ENCODE peak calls at places on chromosomes 1 and 21, in ten cellular contexts. T is heart right ventricle; B is lower lobe of right lung; A is tibial nerve; E is tibial artery; K is endodermal cell; X is CD8-positive, alpha-beta memory T cell; Z is IMR-90; J is body of pancreas; L is left lung. Y is an unnamed sample. For H3K4me1, the result is how much of the 10 kb centered on the place peaks cover.

GRCh38 chr1:19040010-19040680 is 83.7 kb upstream of the IFFO2 start:
- DNase-seq in X (no peak), Z (no peak), B (no peak), T (no peak), A (no peak), L (no peak), K (peak), J (no peak), E (no peak), Y (no peak)

GRCh38 chr1:96159379-96159778 is 562.2 kb upstream of the PTBP2 start:
- DNase-seq in Z (no peak), J (no peak), E (no peak), L (no peak), T (no peak), X (no peak), A (no peak), K (no peak), B (no peak), Y (no peak)

GRCh38 chr1:215002471-215002870 is 80.1 kb upstream of the KCNK2 start:
- DNase-seq in X (no peak), B (no peak), E (no peak), T (no peak), J (no peak), A (no peak), L (no peak), Z (peak), K (no peak), Y (no peak)

GRCh38 chr21:45592208-45592619 is 50.0 kb upstream of the SLC19A1 start:
- DNase-seq in K (no peak), B (peak), A (no peak), T (no peak), X (peak), Z (no peak), L (peak), E (no peak), J (peak), Y (no peak)

GRCh38 chr21:32329331-32329730 is 30.7 kb downstream of the MRAP start:
- DNase-seq in B (no peak), J (no peak), E (peak), T (no peak), Z (peak), K (no peak), A (no peak), L (peak), X (no peak), Y (no peak)

GRCh38 chr1:29706936-29707335 is 470.6 kb downstream of the PTPRU start:
- DNase-seq in L (no peak), T (no peak), X (no peak), B (no peak), A (no peak), Z (peak), E (no peak), J (peak), K (peak), Y (no peak)

GRCh38 chr1:36565576-36566501 is 83.1 kb upstream of the CSF3R start:
- DNase-seq in E (peak), L (no peak), B (peak), A (no peak), X (no peak), J (no peak), T (no peak), Z (no peak), K (peak), Y (no peak)

GRCh38 chr21:37710555-37711293 is 205.5 kb downstream of the KCNJ6 start:
- DNase-seq in B (no peak), Z (peak), A (no peak), K (no peak), L (no peak), X (no peak), T (peak), E (no peak), J (no peak), Y (no peak)

GRCh38 chr1:99659755-99660210 is 13.9 kb downstream of the PALMD start:
- DNase-seq in E (no peak), X (no peak), J (no peak), A (no peak), B (no peak), L (no peak), T (no peak), K (no peak), Z (peak), Y (no peak)

GRCh38 chr1:59377350-59377904 is 80.5 kb downstream of the FGGY start:
- DNase-seq in E (no peak), L (no peak), A (no peak), B (no peak), X (no peak), J (no peak), T (no peak), K (no peak), Z (no peak), Y (no peak)

GRCh38 chr21:21286170-21286798 is 288.1 kb downstream of the NCAM2 start:
- DNase-seq in L (no peak), X (no peak), B (no peak), A (no peak), Z (no peak), T (no peak), J (no peak), K (no peak), E (no peak), Y (no peak)

GRCh38 chr1:92784639-92785500 is at the start of gene EVI5:
- DNase-seq in K (peak), Z (peak), T (peak), X (peak), A (peak), J (peak), E (peak), L (peak), B (peak), Y (peak)

GRCh38 chr1:172005856-172006255 is 164.6 kb downstream of the DNM3 start:
- DNase-seq in J (peak), B (no peak), A (no peak), X (no peak), E (no peak), L (no peak), K (no peak), T (no peak), Z (peak), Y (no peak)

GRCh38 chr1:227901906-227902640 is 45.7 kb downstream of the WNT9A start:
- DNase-seq in Z (peak), T (no peak), L (no peak), K (peak), A (no peak), J (no peak), E (no peak), X (peak), B (peak), Y (no peak)

GRCh38 chr1:68949999-68950398 is 453.1 kb upstream of the DEPDC1 start:
- DNase-seq in T (no peak), B (no peak), L (no peak), Z (no peak), J (no peak), E (no peak), X (no peak), A (no peak), K (no peak), Y (no peak)

GRCh38 chr1:55506686-55507577 is 291.8 kb upstream of the USP24 start:
- DNase-seq in X (no peak), Z (peak), B (no peak), T (no peak), A (no peak), L (no peak), J (no peak), E (no peak), K (no peak), Y (no peak)

GRCh38 chr1:227786673-227787512 is 28.6 kb upstream of the PRSS38 start:
- DNase-seq in J (peak), A (peak), T (no peak), B (peak), E (no peak), X (peak), Z (no peak), L (no peak), K (peak), Y (peak)

GRCh38 chr1:209862598-209863498 is 35.1 kb downstream of the UTP25 start:
- DNase-seq in A (no peak), J (no peak), K (peak), E (no peak), T (no peak), Z (no peak), L (no peak), B (no peak), X (no peak), Y (no peak)

GRCh38 chr1:222104661-222105392 is 362.9 kb upstream of the DUSP10 start:
- DNase-seq in T (no peak), E (no peak), Z (peak), B (no peak), X (no peak), A (no peak), L (no peak), K (no peak), J (no peak), Y (no peak)

GRCh38 chr1:228145498-228146425 is 4.0 kb upstream of the GJC2 start:
- DNase-seq in K (no peak), B (no peak), X (no peak), E (no peak), A (no peak), L (no peak), T (no peak), Z (no peak), J (no peak), Y (no peak)

GRCh38 chr21:9741343-9741742 is 780.0 kb upstream of the TPTE start:
- DNase-seq in E (no peak), Z (no peak), T (no peak), X (no peak), A (no peak), K (no peak), L (no peak), B (no peak), J (no peak), Y (no peak)

GRCh38 chr1:209651148-209651547 is 1.1 kb downstream of the LAMB3 start:
- DNase-seq in K (peak), Z (peak), L (peak), E (peak), T (peak), B (peak), A (peak), X (no peak), J (peak), Y (peak)

GRCh38 chr1:230982698-230983097 is 3.8 kb downstream of the ARV1 start:
- DNase-seq in B (no peak), Z (peak), E (no peak), A (no peak), L (no peak), T (no peak), K (no peak), J (no peak), X (no peak), Y (no peak)

GRCh38 chr1:48602349-48602748 is 130.3 kb upstream of the SPATA6 start:
- DNase-seq in B (no peak), L (no peak), A (no peak), K (no peak), X (no peak), E (no peak), Z (no peak), T (no peak), J (no peak), Y (no peak)

GRCh38 chr21:42004406-42005199 is 5.6 kb downstream of the ZBTB21 start:
- DNase-seq in J (no peak), Z (no peak), B (no peak), K (no peak), A (no peak), E (no peak), X (no peak), T (no peak), L (no peak), Y (no peak)

GRCh38 chr1:82318265-82318664 is 517.5 kb downstream of the ADGRL2 start:
- DNase-seq in K (no peak), Z (no peak), A (no peak), X (no peak), J (no peak), L (no peak), B (no peak), T (no peak), E (no peak), Y (no peak)

GRCh38 chr21:44557491-44558328 is 885 bp downstream of the KRTAP10-3 start:
- DNase-seq in L (no peak), B (peak), J (no peak), Z (no peak), X (no peak), A (no peak), E (no peak), T (no peak), K (peak), Y (no peak)

GRCh38 chr1:29481031-29481430 is 244.7 kb downstream of the PTPRU start:
- DNase-seq in T (no peak), K (peak), A (no peak), X (no peak), E (no peak), B (no peak), J (no peak), L (no peak), Z (no peak), Y (no peak)

GRCh38 chr1:12477936-12478611 is 139.9 kb downstream of the DHRS3 start:
- DNase-seq in L (peak), B (peak), E (peak), X (no peak), K (no peak), Z (peak), J (peak), T (peak), A (peak), Y (peak)

GRCh38 chr1:161721738-161722343 is 497 bp downstream of the FCRLB start:
- DNase-seq in A (no peak), K (no peak), L (peak), B (no peak), T (no peak), X (no peak), Z (peak), E (no peak), J (no peak), Y (no peak)

GRCh38 chr1:163842546-163842945 is 520.8 kb downstream of the NUF2 start:
- DNase-seq in E (no peak), K (no peak), L (no peak), Z (no peak), X (no peak), T (no peak), A (no peak), J (no peak), B (no peak), Y (no peak)

GRCh38 chr1:56025942-56026341 is 553.4 kb downstream of the PLPP3 start:
- DNase-seq in J (no peak), X (no peak), B (no peak), A (no peak), Z (peak), E (no peak), L (no peak), T (no peak), K (no peak), Y (no peak)

GRCh38 chr1:101162736-101163405 is 73.9 kb upstream of the S1PR1 start:
- DNase-seq in K (no peak), Z (no peak), X (no peak), B (no peak), J (no peak), T (no peak), A (no peak), E (no peak), L (no peak), Y (no peak)

GRCh38 chr1:66809736-66810326 is 8.8 kb upstream of the INSL5 start:
- DNase-seq in K (no peak), T (no peak), L (no peak), Z (peak), A (no peak), B (no peak), E (no peak), X (no peak), J (no peak), Y (no peak)

GRCh38 chr1:24266398-24266941 is 52.7 kb upstream of the GRHL3 start:
- DNase-seq in L (no peak), Z (peak), K (peak), B (no peak), X (no peak), A (no peak), E (no peak), T (no peak), J (no peak), Y (no peak)

GRCh38 chr1:31955917-31956736 is 18.0 kb upstream of the PTP4A2 start:
- DNase-seq in J (peak), T (peak), K (peak), B (peak), L (peak), A (peak), X (peak), Z (peak), E (peak), Y (peak)

GRCh38 chr1:182602945-182603645 is 1.1 kb downstream of the RGS16 start:
- DNase-seq in Z (no peak), E (peak), B (peak), X (no peak), K (no peak), J (no peak), T (no peak), L (peak), A (no peak), Y (no peak)
- H3K4me1 ChIP-seq in Z (under half), E (under half), B (under half), X (under half), K (under half), J (under half), T (under half), L (under half), A (under half), Y (half or more)

DNA sequence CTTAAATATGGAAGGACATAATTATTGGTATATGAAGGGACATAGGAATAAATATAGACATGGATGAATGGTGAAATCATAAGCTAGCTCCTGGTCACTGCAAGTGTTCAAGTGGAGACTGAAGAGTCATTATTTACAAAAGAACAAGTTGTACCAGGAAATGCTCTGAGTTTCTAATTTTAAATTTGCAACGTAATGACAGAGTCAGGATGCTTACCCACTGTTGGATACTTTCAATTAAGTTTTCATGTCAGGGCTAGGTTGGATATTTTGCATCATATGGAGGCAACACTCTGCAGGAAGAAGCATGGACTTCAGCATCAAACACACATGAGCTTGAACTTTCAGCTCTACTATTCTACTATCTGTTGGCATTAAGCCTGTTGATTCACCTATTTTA is 499.6 kb upstream of the C1orf87 start:
- DNase-seq in K (no peak), X (no peak), Z (no peak), J (no peak), A (no peak), T (no peak), L (no peak), B (no peak), E (no peak), Y (no peak)
- H3K27ac ChIP-seq in K (no peak), X (no peak), Z (no peak), J (no peak), A (no peak), T (no peak), L (peak), B (peak), E (peak), Y (no peak)

GRCh38 chr1:151312439-151313225 is 14.6 kb downstream of the PI4KB start:
- DNase-seq in L (no peak), Z (peak), K (no peak), B (no peak), E (no peak), T (no peak), J (no peak), X (no peak), A (no peak), Y (no peak)
- H3K4me1 ChIP-seq in L (under half), Z (under half), K (under half), B (half or more), E (under half), T (half or more), J (under half), X (under half), A (under half), Y (half or more)

GRCh38 chr1:67890862-67891261 is 57.6 kb upstream of the GNG12 start:
- DNase-seq in B (no peak), Z (no peak), X (no peak), L (no peak), J (no peak), K (no peak), E (no peak), T (no peak), A (no peak), Y (no peak)

GRCh38 chr1:67888208-67888607 is 54.9 kb upstream of the GNG12 start:
- DNase-seq in X (no peak), K (no peak), T (no peak), E (no peak), J (no peak), A (no peak), B (no peak), L (no peak), Z (no peak), Y (no peak)

GRCh38 chr1:67889940-67890567 is 56.8 kb upstream of the GNG12 start:
- DNase-seq in B (no peak), K (no peak), E (no peak), J (no peak), L (peak), X (no peak), A (no peak), T (peak), Z (peak), Y (no peak)

GRCh38 chr1:67889466-67889865 is 56.2 kb upstream of the GNG12 start:
- DNase-seq in K (no peak), Z (no peak), X (no peak), J (no peak), T (no peak), B (no peak), E (no peak), L (no peak), A (no peak), Y (no peak)

DNA sequence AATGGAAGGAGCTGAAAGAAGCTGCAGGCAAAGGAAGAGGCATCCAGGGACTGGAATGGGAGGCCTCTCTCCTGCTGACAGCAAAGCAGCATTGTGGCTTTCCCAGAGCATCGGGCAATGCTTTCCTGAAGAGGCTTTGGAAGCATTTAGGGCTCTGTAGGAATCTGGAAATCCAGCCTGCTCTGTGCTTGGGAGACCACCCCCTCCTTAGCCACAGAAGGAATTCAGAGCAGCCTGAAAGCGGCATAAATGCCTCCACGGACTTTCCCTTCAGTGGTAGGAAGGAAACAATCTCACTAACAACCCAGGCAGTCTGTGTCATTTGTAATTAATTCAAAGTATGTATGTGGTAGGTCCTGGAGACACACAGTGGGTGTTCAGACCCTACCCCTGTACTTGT is 55.4 kb upstream of the GNG12 start:
- DNase-seq in L (no peak), E (no peak), Z (peak), B (no peak), X (no peak), T (no peak), K (peak), J (no peak), A (no peak), Y (no peak)
- H3K27ac ChIP-seq in L (no peak), E (no peak), Z (peak), B (no peak), X (no peak), T (no peak), K (peak), J (no peak), A (no peak), Y (no peak)

GRCh38 chr1:27562483-27563406 is 41.2 kb downstream of the AHDC1 start:
- DNase-seq in B (no peak), J (no peak), E (no peak), T (no peak), K (no peak), X (no peak), A (no peak), L (no peak), Z (no peak), Y (no peak)
- H3K4me1 ChIP-seq in B (half or more), J (half or more), E (half or more), T (half or more), K (under half), X (under half), A (under half), L (half or more), Z (under half), Y (half or more)

DNA sequence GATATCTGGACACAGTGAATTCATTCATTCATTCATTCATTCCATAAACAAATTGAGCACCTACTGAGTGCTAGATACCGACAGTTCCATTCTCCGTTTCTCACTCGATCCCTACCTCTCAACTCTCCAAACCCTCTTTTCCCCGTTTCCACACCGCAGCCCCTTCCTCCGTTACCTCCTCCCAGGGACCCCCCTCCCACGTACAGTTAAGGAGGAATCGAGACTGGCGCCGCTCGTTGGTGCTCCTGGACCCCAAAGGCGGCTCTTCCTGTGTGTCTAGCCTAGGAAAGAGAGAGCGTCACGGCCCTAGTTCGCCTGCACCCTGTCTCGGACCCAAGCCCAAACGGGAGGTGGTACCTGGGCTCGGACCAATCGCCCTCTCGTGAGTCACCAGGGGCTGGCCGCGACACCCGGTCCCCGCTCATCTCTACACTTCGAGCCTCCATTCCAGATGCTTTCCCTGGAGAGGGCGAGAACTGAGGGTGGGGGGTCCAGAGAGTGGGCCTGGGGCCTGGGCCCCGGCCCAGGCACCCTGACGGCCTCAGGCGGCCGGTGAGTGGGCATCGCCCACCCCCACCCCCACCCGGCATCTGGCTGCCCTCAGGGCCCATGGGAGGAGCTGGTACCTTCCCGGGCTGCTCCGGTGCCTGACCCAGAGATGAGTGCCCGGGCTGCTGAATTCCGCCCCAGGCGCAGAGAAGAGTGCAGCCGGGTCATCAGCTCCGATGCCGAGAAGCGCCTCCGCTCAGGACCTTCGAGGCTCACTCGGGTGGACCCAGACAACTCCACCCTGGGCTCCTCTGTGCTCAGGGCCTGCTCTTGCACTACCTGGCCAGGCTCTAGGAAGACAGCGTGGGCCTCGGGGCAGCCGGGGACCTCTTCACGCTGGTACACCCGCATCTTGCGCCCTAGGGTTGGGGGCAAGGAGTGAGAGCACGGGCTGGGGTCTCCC is 4.9 kb downstream of the ARHGEF19 start:
- DNase-seq in E (no peak), A (no peak), K (peak), Z (no peak), X (no peak), T (no peak), L (no peak), B (no peak), J (no peak), Y (no peak)
- H3K27ac ChIP-seq in E (peak), A (peak), K (peak), Z (peak), X (peak), T (peak), L (peak), B (peak), J (peak), Y (peak)

GRCh38 chr1:2233468-2233867 is 5.3 kb downstream of the SKI start:
- DNase-seq in B (no peak), K (peak), J (no peak), E (no peak), L (no peak), X (peak), Z (no peak), A (no peak), T (no peak), Y (peak)
- H3K4me1 ChIP-seq in B (half or more), K (under half), J (half or more), E (half or more), L (half or more), X (half or more), Z (under half), A (under half), T (half or more), Y (half or more)

Y was measured in heart left ventricle.